ENCODE peak calls at places on chromosomes 16 and 17, in six cellular contexts. G, F, X, S, P and Z are unnamed samples.

GRCh38 chr16:78127130-78127529 is 27.7 kb downstream of the WWOX start:
- DNase-seq in G (no peak), X (no peak), P (no peak), S (no peak), F (peak), Z (no peak)

GRCh38 chr17:82664276-82664575 is 16.0 kb upstream of the WDR45B start:
- DNase-seq in X (no peak), S (no peak), P (no peak), G (no peak), F (no peak), Z (no peak)

GRCh38 chr16:81515281-81515680 is 70.7 kb downstream of the CMIP start:
- DNase-seq in F (no peak), S (no peak), G (peak), X (no peak), P (no peak), Z (no peak)

GRCh38 chr16:55566432-55567175 is at the start of gene CAPNS2:
- DNase-seq in S (no peak), P (no peak), X (no peak), F (no peak), G (no peak), Z (no peak)

GRCh38 chr17:79833744-79834574 is 5.3 kb downstream of the CBX4 start:
- DNase-seq in P (peak), S (no peak), F (no peak), G (no peak), X (no peak), Z (no peak)

GRCh38 chr17:74512624-74513084 is 18.6 kb downstream of the CD300LB start:
- DNase-seq in F (peak), S (no peak), G (no peak), X (no peak), P (no peak), Z (no peak)

GRCh38 chr17:20206591-20206990 is 197.4 kb downstream of the SPECC1 start:
- DNase-seq in F (no peak), S (no peak), G (no peak), P (no peak), X (no peak), Z (no peak)

GRCh38 chr17:50479522-50480141 is 972 bp downstream of the RSAD1 start:
- DNase-seq in G (peak), F (no peak), X (peak), P (peak), S (peak), Z (peak)

GRCh38 chr17:1626333-1626732 is 2.3 kb downstream of the SLC43A2 start:
- DNase-seq in G (no peak), P (no peak), S (no peak), X (no peak), F (no peak), Z (no peak)

GRCh38 chr16:34078697-34079096 is 619.3 kb downstream of the TP53TG3F start:
- DNase-seq in P (no peak), F (no peak), S (no peak), X (no peak), G (no peak), Z (no peak)